ENCODE peak calls at places on chromosomes 11 and 22, in eight cellular contexts. R, L, E, K, A, V, D and O are unnamed samples.

GRCh38 chr22:39514373-39514973 is 5.9 kb upstream of the ATF4 start:
- DNase-seq in K (peak), D (peak), R (peak), E (peak), V (no peak), A (peak), L (peak), O (peak)

GRCh38 chr11:88310246-88310645 is 27.3 kb downstream of the CTSC start:
- DNase-seq in V (no peak), A (peak), D (peak), R (no peak), K (no peak), E (peak), L (no peak), O (no peak)

GRCh38 chr22:31253949-31254348 is 38.3 kb downstream of the PIK3IP1 start:
- DNase-seq in K (peak), L (no peak), V (no peak), R (no peak), E (no peak), A (no peak), D (no peak), O (no peak)

GRCh38 chr11:114319716-114320328 is 23.6 kb downstream of the NNMT start:
- DNase-seq in V (no peak), A (peak), E (no peak), R (no peak), D (no peak), L (no peak), K (no peak), O (no peak)

GRCh38 chr22:36253523-36254490 is 874 bp downstream of the APOL1 start:
- DNase-seq in L (no peak), E (no peak), R (no peak), K (peak), A (no peak), V (no peak), D (no peak), O (no peak)

GRCh38 chr11:126655807-126656128 is 300.3 kb downstream of the ST3GAL4 start:
- DNase-seq in R (no peak), E (peak), L (no peak), V (no peak), A (peak), K (no peak), D (peak), O (no peak)

GRCh38 chr11:104771782-104772181 is 126.5 kb downstream of the CASP12 start:
- DNase-seq in K (no peak), V (no peak), D (peak), R (no peak), L (no peak), E (no peak), A (peak), O (no peak)

GRCh38 chr11:85569525-85569924 is 57.6 kb downstream of the DLG2 start:
- DNase-seq in L (no peak), E (no peak), K (no peak), A (no peak), R (no peak), D (no peak), V (no peak), O (no peak)

GRCh38 chr11:35248558-35249323 is 109.8 kb downstream of the CD44 start:
- DNase-seq in K (no peak), D (no peak), L (no peak), E (no peak), R (no peak), A (no peak), V (no peak), O (no peak)

GRCh38 chr11:118180300-118180703 is 3.9 kb upstream of the SCN2B start:
- DNase-seq in L (peak), K (peak), R (no peak), A (no peak), V (no peak), D (no peak), E (no peak), O (peak)

GRCh38 chr11:131408011-131408640 is 37.7 kb downstream of the NTM start:
- DNase-seq in A (peak), V (no peak), D (peak), K (no peak), L (peak), E (peak), R (no peak), O (peak)

GRCh38 chr11:79165908-79166307 is 274.9 kb downstream of the TENM4 start:
- DNase-seq in L (no peak), R (no peak), E (no peak), K (no peak), D (peak), V (no peak), A (no peak), O (no peak)

GRCh38 chr11:87675993-87676392 is 499.2 kb downstream of the RAB38 start:
- DNase-seq in K (no peak), R (no peak), V (no peak), L (peak), A (no peak), E (no peak), D (peak), O (no peak)

GRCh38 chr11:122322369-122322768 is 206.4 kb upstream of the BLID start:
- DNase-seq in E (peak), L (no peak), R (no peak), V (peak), A (no peak), K (no peak), D (no peak), O (no peak)

GRCh38 chr22:22835242-22835641 is 52.4 kb upstream of the IGLL5 start:
- DNase-seq in R (no peak), L (no peak), A (no peak), D (no peak), V (no peak), K (no peak), E (no peak), O (no peak)

GRCh38 chr11:8658210-8658968 is 24.1 kb downstream of the TRIM66 start:
- DNase-seq in D (no peak), E (peak), L (peak), A (no peak), K (no peak), V (no peak), R (no peak), O (no peak)

GRCh38 chr11:69537126-69537525 is 55.7 kb downstream of the LINC01488 start:
- DNase-seq in V (no peak), D (no peak), A (no peak), R (no peak), L (no peak), E (no peak), K (no peak), O (no peak)

GRCh38 chr11:19800714-19801519 is 88.3 kb downstream of the NAV2 start:
- DNase-seq in V (no peak), A (no peak), K (no peak), R (no peak), E (no peak), L (no peak), D (peak), O (no peak)

GRCh38 chr11:35243774-35244173 is 104.8 kb downstream of the CD44 start:
- DNase-seq in E (no peak), D (no peak), L (no peak), R (no peak), V (no peak), K (no peak), A (no peak), O (no peak)

GRCh38 chr22:37559901-37560681 is at the start of gene CDC42EP1:
- DNase-seq in R (peak), V (no peak), L (no peak), D (peak), E (peak), K (peak), A (peak), O (no peak)

GRCh38 chr22:43515902-43516301 is 104.1 kb downstream of the MPPED1 start:
- DNase-seq in D (no peak), R (no peak), E (no peak), A (no peak), L (no peak), K (no peak), V (no peak), O (no peak)

GRCh38 chr22:20491346-20491745 is 4.2 kb downstream of the KLHL22 start:
- DNase-seq in K (no peak), R (no peak), D (no peak), L (no peak), V (no peak), E (no peak), A (no peak), O (no peak)

GRCh38 chr11:72429626-72430025 is 4.7 kb downstream of the CLPB start:
- DNase-seq in V (no peak), E (no peak), R (no peak), L (no peak), D (no peak), K (no peak), A (no peak), O (no peak)

GRCh38 chr22:24230911-24231656 is 13.8 kb downstream of the GGT5 start:
- DNase-seq in D (no peak), R (peak), K (no peak), V (no peak), A (no peak), L (peak), E (no peak), O (peak)

GRCh38 chr11:59614277-59615131 is 1.1 kb downstream of the OSBP start:
- DNase-seq in A (no peak), L (peak), D (peak), R (peak), V (no peak), K (no peak), E (no peak), O (peak)

GRCh38 chr11:91433284-91434010 is 791.2 kb upstream of the FAT3 start:
- DNase-seq in K (no peak), A (peak), V (no peak), E (peak), D (no peak), R (no peak), L (no peak), O (no peak)

GRCh38 chr22:19875531-19876313 is 21.0 kb upstream of the GNB1L start:
- DNase-seq in V (no peak), R (peak), E (no peak), K (peak), A (peak), D (no peak), L (no peak), O (no peak)

GRCh38 chr11:86245369-86246292 is 1.1 kb downstream of the EED start:
- DNase-seq in E (peak), L (peak), R (peak), V (no peak), D (no peak), A (peak), K (no peak), O (peak)

GRCh38 chr11:47944555-47945128 is 35.7 kb upstream of the PTPRJ start:
- DNase-seq in E (no peak), L (no peak), A (no peak), K (no peak), R (peak), D (peak), V (no peak), O (no peak)

GRCh38 chr11:29914203-29914930 is 102.5 kb downstream of the KCNA4 start:
- DNase-seq in A (no peak), E (no peak), D (no peak), V (no peak), L (no peak), K (no peak), R (no peak), O (no peak)

GRCh38 chr11:75345455-75346224 is 5.8 kb downstream of the ARRB1 start:
- DNase-seq in D (no peak), L (no peak), K (no peak), E (no peak), R (no peak), V (no peak), A (no peak), O (peak)

GRCh38 chr22:17159504-17159951 is 451 bp upstream of the HDHD5 start:
- DNase-seq in A (peak), L (peak), D (peak), R (peak), V (no peak), E (peak), K (peak), O (peak)

GRCh38 chr22:42946551-42947198 is 68.3 kb downstream of the PACSIN2 start:
- DNase-seq in R (no peak), D (no peak), E (no peak), V (no peak), K (no peak), A (no peak), L (no peak), O (no peak)

GRCh38 chr11:70099578-70100282 is 21.6 kb downstream of the ANO1 start:
- DNase-seq in V (no peak), A (peak), R (peak), E (peak), D (no peak), L (peak), K (no peak), O (no peak)

GRCh38 chr11:118318112-118319030 is 13.8 kb downstream of the CD3E start:
- DNase-seq in L (no peak), E (no peak), A (no peak), D (peak), K (no peak), R (no peak), V (no peak), O (no peak)

DNA sequence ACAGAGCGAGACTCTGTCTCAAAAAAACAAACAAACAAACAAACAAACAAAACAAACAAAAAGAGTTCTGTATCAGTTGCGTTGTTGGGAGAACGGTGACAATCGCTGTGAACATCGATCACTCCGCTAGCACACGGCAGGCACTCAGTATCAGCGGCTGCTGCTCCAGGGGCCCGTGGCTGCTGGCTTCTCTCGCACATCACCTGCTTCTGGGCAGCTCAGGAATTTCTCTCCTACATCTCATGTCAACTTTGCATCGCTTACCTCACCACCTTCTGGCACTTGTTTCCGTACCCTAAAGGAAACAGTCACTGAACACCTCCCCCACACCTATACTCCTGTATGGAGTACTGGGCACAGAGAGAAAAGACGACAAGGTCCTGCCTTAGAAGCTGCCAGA is 70.3 kb upstream of the WNT7B start:
- DNase-seq in R (peak), V (no peak), K (no peak), A (no peak), D (no peak), L (no peak), E (no peak), O (no peak)
- TF ChIP-seq CTCF in R (no peak), V (no peak), K (no peak), A (no peak), D (no peak), L (no peak), E (no peak), O (no peak)

GRCh38 chr11:120952503-120953229 is 71.2 kb upstream of the TBCEL start:
- DNase-seq in A (peak), R (peak), D (peak), V (peak), E (peak), L (peak), K (peak), O (peak)
- TF ChIP-seq CTCF in A (peak), R (peak), D (peak), V (peak), E (peak), L (peak), K (peak), O (peak)

GRCh38 chr11:46808804-46809431 is 37.2 kb downstream of the CKAP5 start:
- DNase-seq in L (peak), V (no peak), D (peak), E (peak), R (no peak), K (no peak), A (peak), O (peak)
- TF ChIP-seq CTCF in L (peak), V (peak), D (peak), E (peak), R (peak), K (peak), A (peak), O (peak)

GRCh38 chr11:14842002-14842401 is 50.0 kb downstream of the CYP2R1 start:
- DNase-seq in R (no peak), E (no peak), A (no peak), L (no peak), D (no peak), K (no peak), V (no peak), O (no peak)
- TF ChIP-seq CTCF in R (no peak), E (no peak), A (no peak), L (no peak), D (no peak), K (no peak), V (no peak), O (no peak)

GRCh38 chr11:99911116-99911515 is 776.0 kb upstream of the ARHGAP42 start:
- DNase-seq in V (no peak), L (peak), A (no peak), E (no peak), K (no peak), R (no peak), D (peak), O (no peak)
- TF ChIP-seq CTCF in V (no peak), L (peak), A (no peak), E (no peak), K (no peak), R (no peak), D (peak), O (no peak)

GRCh38 chr11:61695917-61696316 is 15.7 kb downstream of the DAGLA start:
- DNase-seq in A (peak), D (peak), L (peak), V (no peak), K (peak), R (peak), E (peak), O (peak)
- TF ChIP-seq CTCF in A (peak), D (peak), L (no peak), V (no peak), K (peak), R (peak), E (peak), O (no peak)

GRCh38 chr11:2204361-2205213 is 33.0 kb upstream of the TH start:
- DNase-seq in V (no peak), D (no peak), A (no peak), R (peak), E (no peak), K (no peak), L (no peak), O (no peak)

GRCh38 chr11:2207212-2207611 is 35.6 kb upstream of the TH start:
- DNase-seq in E (no peak), V (no peak), D (no peak), R (no peak), A (no peak), L (no peak), K (no peak), O (no peak)

GRCh38 chr11:2203440-2204259 is 32.0 kb upstream of the TH start:
- DNase-seq in V (no peak), K (no peak), L (no peak), R (peak), E (no peak), D (no peak), A (no peak), O (no peak)

GRCh38 chr11:2206291-2206690 is 34.7 kb upstream of the TH start:
- DNase-seq in A (no peak), R (peak), L (no peak), E (no peak), K (no peak), V (no peak), D (no peak), O (no peak)

DNA sequence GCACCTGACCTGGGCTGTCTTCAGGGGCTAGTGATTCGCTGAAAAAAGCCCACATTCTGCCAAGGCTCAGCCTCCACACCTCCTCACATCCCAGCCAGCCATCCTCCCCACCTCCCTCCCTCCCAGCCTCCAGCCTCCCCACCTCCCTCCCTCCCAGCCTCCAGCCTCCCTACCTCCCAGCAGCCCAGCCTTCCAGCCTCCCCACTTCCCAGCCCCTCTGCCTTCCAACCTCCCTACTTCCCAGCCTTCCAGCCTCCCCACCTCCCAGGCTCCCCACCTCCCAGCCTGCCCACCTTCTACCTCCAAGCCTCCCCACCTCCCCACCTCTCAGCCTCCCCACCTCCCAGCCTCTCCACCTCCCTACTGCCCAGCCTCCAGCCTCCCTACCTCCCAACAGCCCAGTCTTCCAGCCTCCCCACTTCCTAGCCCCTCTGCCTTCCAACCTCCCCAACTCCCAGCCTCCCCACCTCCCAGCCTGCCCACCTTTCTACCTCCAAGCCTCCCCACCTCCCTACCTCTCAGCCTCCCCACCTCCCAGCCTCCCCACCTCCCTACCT is 33.7 kb upstream of the TH start:
- DNase-seq in R (peak), E (no peak), K (no peak), A (no peak), V (no peak), L (no peak), D (no peak), O (no peak)
- TF ChIP-seq CTCF in R (no peak), E (no peak), K (no peak), A (no peak), V (no peak), L (no peak), D (no peak), O (no peak)